ENCODE peak calls at places on chromosomes 12 and 14, in four cellular contexts. One of them, this sample, is unnamed.

GRCh38 chr12:119804011-119804641 is 73.0 kb downstream of the CIT start:
- DNase-seq in fibroblast of the aortic adventitia: peak
- DNase-seq in cardiac muscle cell: peak
- DNase-seq in left ventricle myocardium inferior: peak
- DNase-seq in this sample: peak

GRCh38 chr14:60222820-60223219 is 26.2 kb upstream of the PPM1A start:
- DNase-seq in left ventricle myocardium inferior: peak
- DNase-seq in fibroblast of the aortic adventitia: no peak
- DNase-seq in cardiac muscle cell: no peak
- DNase-seq in this sample: no peak

GRCh38 chr12:22215467-22216253 is 118.8 kb downstream of the ST8SIA1 start:
- DNase-seq in left ventricle myocardium inferior: no peak
- DNase-seq in cardiac muscle cell: peak
- DNase-seq in fibroblast of the aortic adventitia: peak
- DNase-seq in this sample: no peak

GRCh38 chr12:47032644-47033043 is 46.8 kb upstream of the PCED1B start:
- DNase-seq in left ventricle myocardium inferior: no peak
- DNase-seq in fibroblast of the aortic adventitia: peak
- DNase-seq in cardiac muscle cell: peak
- DNase-seq in this sample: no peak

GRCh38 chr12:66550626-66551025 is 128.2 kb downstream of the GRIP1 start:
- DNase-seq in fibroblast of the aortic adventitia: no peak
- DNase-seq in cardiac muscle cell: no peak
- DNase-seq in left ventricle myocardium inferior: no peak
- DNase-seq in this sample: no peak

GRCh38 chr12:46264057-46264456 is 4.8 kb downstream of the SLC38A1 start:
- DNase-seq in cardiac muscle cell: no peak
- DNase-seq in fibroblast of the aortic adventitia: peak
- DNase-seq in left ventricle myocardium inferior: no peak
- DNase-seq in this sample: no peak

GRCh38 chr14:21036746-21037145 is 2.1 kb upstream of the RNASE13 start:
- DNase-seq in cardiac muscle cell: no peak
- DNase-seq in fibroblast of the aortic adventitia: no peak
- DNase-seq in left ventricle myocardium inferior: no peak
- DNase-seq in this sample: no peak

GRCh38 chr14:94376108-94376975 is 12.1 kb downstream of the SERPINA1 start:
- DNase-seq in fibroblast of the aortic adventitia: no peak
- DNase-seq in cardiac muscle cell: no peak
- DNase-seq in left ventricle myocardium inferior: no peak
- DNase-seq in this sample: no peak

GRCh38 chr12:59118356-59118755 is 198.1 kb upstream of the LRIG3 start:
- DNase-seq in cardiac muscle cell: no peak
- DNase-seq in left ventricle myocardium inferior: no peak
- DNase-seq in fibroblast of the aortic adventitia: no peak
- DNase-seq in this sample: no peak

GRCh38 chr12:94140556-94140955 is 7.8 kb upstream of the PLXNC1 start:
- DNase-seq in fibroblast of the aortic adventitia: no peak
- DNase-seq in cardiac muscle cell: peak
- DNase-seq in left ventricle myocardium inferior: no peak
- DNase-seq in this sample: no peak

GRCh38 chr14:74932401-74932901 is 9.4 kb upstream of the RPS6KL1 start:
- DNase-seq in fibroblast of the aortic adventitia: peak
- DNase-seq in left ventricle myocardium inferior: no peak
- DNase-seq in cardiac muscle cell: peak
- DNase-seq in this sample: no peak

GRCh38 chr12:132493482-132494178 is 3.7 kb downstream of the FBRSL1 start:
- DNase-seq in fibroblast of the aortic adventitia: no peak
- DNase-seq in cardiac muscle cell: no peak
- DNase-seq in left ventricle myocardium inferior: no peak
- DNase-seq in this sample: no peak

GRCh38 chr14:29236848-29237247 is 470.3 kb downstream of the FOXG1 start:
- DNase-seq in fibroblast of the aortic adventitia: peak
- DNase-seq in left ventricle myocardium inferior: no peak
- DNase-seq in cardiac muscle cell: peak
- DNase-seq in this sample: peak

GRCh38 chr12:24363177-24363754 is 413.8 kb upstream of the SOX5 start:
- DNase-seq in cardiac muscle cell: no peak
- DNase-seq in left ventricle myocardium inferior: peak
- DNase-seq in fibroblast of the aortic adventitia: no peak
- DNase-seq in this sample: no peak
- TF ChIP-seq CTCF in cardiac muscle cell: no peak
- TF ChIP-seq CTCF in left ventricle myocardium inferior: no peak
- TF ChIP-seq CTCF in fibroblast of the aortic adventitia: no peak
- TF ChIP-seq CTCF in this sample: no peak

GRCh38 chr12:57475271-57476161 is 4.2 kb downstream of the ARHGAP9 start:
- DNase-seq in cardiac muscle cell: peak
- DNase-seq in left ventricle myocardium inferior: no peak
- DNase-seq in fibroblast of the aortic adventitia: peak
- DNase-seq in this sample: no peak
- H3K4me3 ChIP-seq in cardiac muscle cell: peak
- H3K4me3 ChIP-seq in left ventricle myocardium inferior: peak
- H3K4me3 ChIP-seq in fibroblast of the aortic adventitia: no peak
- H3K4me3 ChIP-seq in this sample: peak

DNA sequence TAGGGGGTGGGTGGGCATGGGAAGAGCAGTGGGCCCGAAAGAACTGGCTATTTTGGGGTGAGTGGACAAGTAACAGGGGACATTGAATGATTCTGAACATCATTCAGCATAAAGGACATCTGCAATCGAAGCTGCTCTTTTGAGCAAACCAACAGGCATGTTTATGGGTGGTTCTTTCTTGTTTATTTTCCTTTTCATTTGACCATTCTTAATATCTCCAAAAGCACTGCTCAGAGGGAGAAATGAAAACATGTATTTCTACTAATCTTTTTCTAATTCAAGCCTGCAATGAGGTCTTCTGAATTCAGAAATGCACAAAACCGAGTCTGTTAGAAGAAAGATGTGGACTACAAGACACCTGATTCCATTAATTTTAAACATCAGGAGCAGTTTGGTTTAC is 54.0 kb downstream of the NUAK1 start:
- DNase-seq in fibroblast of the aortic adventitia: no peak
- DNase-seq in cardiac muscle cell: no peak
- DNase-seq in left ventricle myocardium inferior: no peak
- DNase-seq in this sample: no peak
- TF ChIP-seq CTCF in fibroblast of the aortic adventitia: no peak
- TF ChIP-seq CTCF in cardiac muscle cell: no peak
- TF ChIP-seq CTCF in left ventricle myocardium inferior: no peak
- TF ChIP-seq CTCF in this sample: no peak

GRCh38 chr12:109113661-109114321 is 2.6 kb upstream of the ACACB start:
- DNase-seq in fibroblast of the aortic adventitia: no peak
- DNase-seq in left ventricle myocardium inferior: no peak
- DNase-seq in cardiac muscle cell: no peak
- DNase-seq in this sample: no peak

GRCh38 chr12:109114644-109115043 is 1.7 kb upstream of the ACACB start:
- DNase-seq in left ventricle myocardium inferior: no peak
- DNase-seq in fibroblast of the aortic adventitia: no peak
- DNase-seq in cardiac muscle cell: no peak
- DNase-seq in this sample: no peak

GRCh38 chr12:109112720-109113465 is 3.5 kb upstream of the ACACB start:
- DNase-seq in left ventricle myocardium inferior: no peak
- DNase-seq in fibroblast of the aortic adventitia: no peak
- DNase-seq in cardiac muscle cell: no peak
- DNase-seq in this sample: no peak

GRCh38 chr12:109109756-109110350 is 6.5 kb upstream of the ACACB start:
- DNase-seq in fibroblast of the aortic adventitia: no peak
- DNase-seq in left ventricle myocardium inferior: no peak
- DNase-seq in cardiac muscle cell: no peak
- DNase-seq in this sample: no peak

GRCh38 chr12:109111775-109112491 is 4.5 kb upstream of the ACACB start:
- DNase-seq in left ventricle myocardium inferior: peak
- DNase-seq in cardiac muscle cell: peak
- DNase-seq in fibroblast of the aortic adventitia: peak
- DNase-seq in this sample: no peak
- H3K4me3 ChIP-seq in left ventricle myocardium inferior: peak
- H3K4me3 ChIP-seq in cardiac muscle cell: peak
- H3K4me3 ChIP-seq in fibroblast of the aortic adventitia: peak
- H3K4me3 ChIP-seq in this sample: peak

DNA sequence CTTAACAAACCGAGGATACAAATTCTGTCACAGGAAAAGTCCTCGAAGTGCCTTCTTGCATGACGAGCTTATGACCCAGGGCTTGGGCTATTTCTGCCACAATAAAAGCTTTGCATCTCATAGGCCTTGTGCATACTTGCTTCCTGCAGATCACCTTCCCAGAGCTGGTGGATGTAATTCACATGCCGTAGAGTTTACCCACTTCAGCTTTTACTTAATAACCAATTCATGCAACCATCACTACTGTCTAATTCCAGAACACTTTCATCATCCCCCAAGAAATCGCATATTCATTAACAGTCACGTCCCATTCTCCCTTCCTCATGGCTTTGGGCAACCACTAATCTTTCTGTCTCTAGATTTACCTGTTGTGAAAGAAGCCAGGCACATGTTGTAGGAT is 9.0 kb upstream of the BDKRB1 start:
- DNase-seq in fibroblast of the aortic adventitia: no peak
- DNase-seq in left ventricle myocardium inferior: no peak
- DNase-seq in cardiac muscle cell: no peak
- DNase-seq in this sample: no peak
- TF ChIP-seq CTCF in fibroblast of the aortic adventitia: no peak
- TF ChIP-seq CTCF in left ventricle myocardium inferior: no peak
- TF ChIP-seq CTCF in cardiac muscle cell: no peak
- TF ChIP-seq CTCF in this sample: no peak

GRCh38 chr14:95689441-95689840 is 3.2 kb downstream of the TCL1B start:
- DNase-seq in fibroblast of the aortic adventitia: no peak
- DNase-seq in left ventricle myocardium inferior: no peak
- DNase-seq in cardiac muscle cell: no peak
- DNase-seq in this sample: no peak

GRCh38 chr14:95691591-95691990 is 5.4 kb downstream of the TCL1B start:
- DNase-seq in left ventricle myocardium inferior: no peak
- DNase-seq in fibroblast of the aortic adventitia: no peak
- DNase-seq in cardiac muscle cell: no peak
- DNase-seq in this sample: no peak

GRCh38 chr14:95690815-95691214 is 4.6 kb downstream of the TCL1B start:
- DNase-seq in left ventricle myocardium inferior: no peak
- DNase-seq in cardiac muscle cell: no peak
- DNase-seq in fibroblast of the aortic adventitia: no peak
- DNase-seq in this sample: no peak

GRCh38 chr14:95695051-95695450 is 8.8 kb downstream of the TCL1B start:
- DNase-seq in left ventricle myocardium inferior: no peak
- DNase-seq in cardiac muscle cell: no peak
- DNase-seq in fibroblast of the aortic adventitia: no peak
- DNase-seq in this sample: no peak

GRCh38 chr14:95692109-95692508 is 5.9 kb downstream of the TCL1B start:
- DNase-seq in fibroblast of the aortic adventitia: no peak
- DNase-seq in cardiac muscle cell: no peak
- DNase-seq in left ventricle myocardium inferior: no peak
- DNase-seq in this sample: no peak
- H3K4me3 ChIP-seq in fibroblast of the aortic adventitia: no peak
- H3K4me3 ChIP-seq in cardiac muscle cell: no peak
- H3K4me3 ChIP-seq in left ventricle myocardium inferior: no peak
- H3K4me3 ChIP-seq in this sample: no peak